ENCODE peak calls at places on chromosomes 5 and 9, in nine cellular contexts. J is iris pigment epithelial cell; N is T1000; R is activated T-cell treated with anti-CD3 and anti-CD28 coated beads for 48 hours; I is H9; G is putamen; B is activated naive CD4-positive, alpha-beta T cell treated with anti-CD3 and anti-CD28 coated beads, Interleukin-2, amount 10 ng/mL, durations not matched to agents 7 days and 5 days; K is AG08396; O is ureter. Z is an unnamed sample.

GRCh38 chr5:39501403-39501802 is 76.6 kb upstream of the DAB2 start:
- DNase-seq in O (no peak), K (peak; percentile 52), N (peak; percentile 31), G (no peak), I (no peak), B (no peak), J (peak; percentile 76), R (no peak), Z (no peak)

GRCh38 chr5:59035681-59036080 is 452.8 kb downstream of the RAB3C start:
- DNase-seq in B (no peak), K (no peak), G (no peak), N (no peak), I (no peak), O (no peak), J (no peak), R (no peak), Z (no peak)

GRCh38 chr9:134595014-134595413 is 46.6 kb upstream of the COL5A1 start:
- DNase-seq in I (peak; percentile 22), N (no peak), B (no peak), G (no peak), K (no peak), R (no peak), J (no peak), O (no peak), Z (no peak)

GRCh38 chr9:107422189-107422802 is 67.3 kb downstream of the KLF4 start:
- DNase-seq in I (peak; percentile 91), B (peak; percentile 26), J (peak; percentile 68), K (peak; percentile 73), N (no peak), G (peak; percentile 3), O (peak; percentile 58), R (peak; percentile 24), Z (peak; percentile 87)

GRCh38 chr9:127866535-127866934 is 10.9 kb downstream of the AK1 start:
- DNase-seq in J (no peak), I (no peak), O (no peak), K (no peak), N (no peak), G (no peak), R (no peak), B (no peak), Z (no peak)

GRCh38 chr9:15889555-15889954 is 336.7 kb downstream of the CCDC171 start:
- DNase-seq in J (peak; percentile 80), K (peak; percentile 11), R (no peak), G (no peak), I (no peak), O (no peak), N (no peak), B (no peak), Z (no peak)

GRCh38 chr9:109477269-109478203 is 20.6 kb downstream of the PTPN3 start:
- DNase-seq in K (no peak), J (no peak), I (no peak), R (no peak), N (no peak), B (no peak), G (no peak), O (peak; percentile 80), Z (peak; percentile 97)

GRCh38 chr9:76658510-76659231 is 105.6 kb upstream of the PCA3 start:
- DNase-seq in I (no peak), J (peak; percentile 83), O (no peak), N (no peak), G (no peak), K (peak; percentile 53), R (no peak), B (no peak), Z (peak; percentile 17)

GRCh38 chr9:134059661-134060395 is 8.0 kb downstream of the BRD3 start:
- DNase-seq in O (peak; percentile 48), R (no peak), J (no peak), G (no peak), B (peak; percentile 29), N (no peak), I (peak; percentile 24), K (no peak), Z (no peak)

GRCh38 chr9:96140401-96141180 is 161.4 kb downstream of the HSD17B3 start:
- DNase-seq in J (peak; percentile 14), O (no peak), R (no peak), G (no peak), I (peak; percentile 53), N (no peak), B (no peak), K (no peak), Z (no peak)

GRCh38 chr9:124078641-124079040 is 67.1 kb downstream of the LHX2 start:
- DNase-seq in I (no peak), G (no peak), O (no peak), J (peak; percentile 58), N (peak; percentile 36), R (no peak), K (peak; percentile 42), B (no peak), Z (no peak)

GRCh38 chr5:170809551-170809950 is 26.0 kb downstream of the GABRP start:
- DNase-seq in K (peak; percentile 29), G (no peak), R (no peak), O (no peak), I (peak; percentile 42), N (no peak), J (peak; percentile 76), B (no peak), Z (peak; percentile 66)

GRCh38 chr9:136058801-136059302 is 36.2 kb downstream of the NACC2 start:
- DNase-seq in R (no peak), G (no peak), I (no peak), B (peak; percentile 3), J (no peak), O (no peak), K (peak; percentile 6), N (no peak), Z (no peak)